ENCODE peak calls at places on chromosome 12, in nine cellular contexts. D is heart left ventricle; H is psoas muscle; Z is tibial nerve; F is A673; W is H9; B is GM23338; C is CD4-positive, alpha-beta memory T cell; S is GM23248. N is an unnamed sample.

GRCh38 chr12:120094485-120094884 is 22.1 kb downstream of the RAB35 start:
- DNase-seq in D (no peak), H (peak; percentile 51), Z (no peak), F (no peak), W (no peak), B (no peak), C (no peak), S (no peak), N (no peak)

GRCh38 chr12:28961948-28962384 is 187.1 kb upstream of the FAR2 start:
- DNase-seq in D (no peak), H (no peak), Z (no peak), F (peak; percentile 14), W (no peak), B (no peak), C (no peak), S (no peak), N (no peak)

GRCh38 chr12:63410197-63410596 is 258.1 kb downstream of the DPY19L2 start:
- DNase-seq in D (no peak), H (no peak), Z (no peak), F (peak; percentile 93), W (no peak), B (no peak), C (no peak), S (no peak), N (no peak)

GRCh38 chr12:13610280-13610679 is 371.1 kb downstream of the GRIN2B start:
- DNase-seq in D (no peak), H (no peak), Z (no peak), F (no peak), W (no peak), B (no peak), C (no peak), S (no peak), N (no peak)

GRCh38 chr12:49233842-49234526 is 30.9 kb upstream of the TUBA1C start:
- DNase-seq in D (peak; percentile 61), H (peak; percentile 68), Z (no peak), F (no peak), W (peak; percentile 67), B (peak; percentile 31), C (no peak), S (no peak), N (no peak)

GRCh38 chr12:89826468-89826867 is 117.8 kb upstream of the ATP2B1 start:
- DNase-seq in D (no peak), H (no peak), Z (no peak), F (no peak), W (no peak), B (no peak), C (no peak), S (no peak), N (no peak)

GRCh38 chr12:92142251-92142896 is 3.3 kb downstream of the BTG1 start:
- DNase-seq in D (no peak), H (no peak), Z (no peak), F (no peak), W (no peak), B (no peak), C (no peak), S (no peak), N (no peak)

GRCh38 chr12:40351976-40352375 is 127.2 kb downstream of the LRRK2 start:
- DNase-seq in D (no peak), H (no peak), Z (no peak), F (no peak), W (no peak), B (no peak), C (no peak), S (no peak), N (no peak)

GRCh38 chr12:26198742-26199141 is 3.4 kb downstream of the SSPN start:
- DNase-seq in D (peak; percentile 68), H (peak; percentile 69), Z (no peak), F (no peak), W (no peak), B (no peak), C (no peak), S (peak; percentile 88), N (no peak)

GRCh38 chr12:118704517-118704916 is 276.8 kb upstream of the SRRM4 start:
- DNase-seq in D (no peak), H (no peak), Z (no peak), F (no peak), W (peak; percentile 47), B (peak; percentile 63), C (no peak), S (no peak), N (peak; percentile 26)

GRCh38 chr12:96402061-96402460 is 1.8 kb upstream of the CDK17 start:
- DNase-seq in D (no peak), H (no peak), Z (no peak), F (peak; percentile 67), W (peak; percentile 53), B (peak; percentile 77), C (no peak), S (no peak), N (no peak)

GRCh38 chr12:3381059-3382047 is 109.7 kb upstream of the PRMT8 start:
- DNase-seq in D (no peak), H (no peak), Z (peak; percentile 22), F (peak; percentile 52), W (no peak), B (no peak), C (no peak), S (peak; percentile 1), N (no peak)

GRCh38 chr12:56206373-56207166 is 15.2 kb downstream of the RNF41 start:
- DNase-seq in D (peak; percentile 57), H (peak; percentile 71), Z (peak; percentile 72), F (peak; percentile 56), W (peak; percentile 88), B (peak; percentile 90), C (peak; percentile 25), S (peak; percentile 75), N (peak; percentile 77)

GRCh38 chr12:19026637-19027508 is 102.7 kb upstream of the PLEKHA5 start:
- DNase-seq in D (no peak), H (no peak), Z (no peak), F (no peak), W (no peak), B (no peak), C (no peak), S (no peak), N (no peak)

DNA sequence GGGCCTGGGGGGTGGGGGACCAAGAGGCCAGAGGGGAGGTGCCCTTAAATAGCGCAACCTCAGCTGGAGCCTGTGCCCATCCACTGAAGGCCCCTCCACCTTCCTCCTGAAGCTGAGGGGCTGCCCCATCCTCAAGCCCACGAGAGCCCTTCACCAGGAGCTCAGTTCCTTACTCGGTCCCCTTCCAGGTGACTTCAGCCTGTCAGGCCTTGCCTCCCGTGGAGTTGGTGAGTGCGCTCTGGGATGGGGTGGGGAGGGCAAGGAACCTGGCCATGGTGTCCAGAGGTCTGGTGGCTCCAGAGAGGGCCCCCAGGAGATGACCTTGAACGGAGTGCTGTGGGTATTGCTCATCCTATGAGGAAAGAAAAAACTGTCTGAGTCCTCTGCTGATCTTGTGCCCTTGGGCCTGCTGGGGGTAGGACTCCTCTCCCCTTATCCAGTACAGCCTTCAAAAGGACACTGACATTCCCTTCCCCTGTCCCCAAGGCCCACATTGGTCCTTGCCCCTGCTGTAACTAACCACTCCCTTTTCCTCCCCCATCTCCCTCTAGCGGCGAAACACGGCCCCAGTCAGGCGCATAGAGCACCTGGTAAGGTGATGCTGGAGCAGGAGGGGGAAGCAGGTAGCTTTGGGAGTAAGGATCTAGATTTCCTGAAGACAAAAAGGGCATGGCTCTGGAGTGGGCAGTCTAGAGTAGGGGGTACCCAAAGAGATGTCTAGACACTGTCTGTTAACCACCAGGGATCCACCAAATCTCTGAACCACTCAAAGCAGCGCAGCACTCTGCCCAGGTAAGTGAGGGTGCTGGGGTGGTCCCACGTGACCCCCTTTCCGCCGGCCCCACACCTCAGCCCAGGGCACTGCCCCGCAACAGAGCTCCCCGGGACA is 3.6 kb downstream of the TNS2 start:
- DNase-seq in D (peak; percentile 76), H (peak; percentile 77), Z (no peak), F (no peak), W (peak; percentile 93), B (peak; percentile 94), C (peak; percentile 56), S (peak; percentile 63), N (peak; percentile 91)
- H3K4me1 ChIP-seq in D (peaks cover 75% of the 10 kb centered on the region), H (peaks cover 52% of the 10 kb centered on the region), Z (peaks cover 95% of the 10 kb centered on the region), F (peaks cover 44% of the 10 kb centered on the region), W (peaks cover 20% of the 10 kb centered on the region), B (peaks cover 44% of the 10 kb centered on the region), C (peaks cover 9% of the 10 kb centered on the region), S (peaks cover 66% of the 10 kb centered on the region), N (peaks cover 48% of the 10 kb centered on the region)

GRCh38 chr12:15632708-15633107 is 156.5 kb downstream of the EPS8 start:
- DNase-seq in D (no peak), H (no peak), Z (no peak), F (no peak), W (no peak), B (no peak), C (no peak), S (peak; percentile 57), N (no peak)

GRCh38 chr12:15631007-15631715 is 158.0 kb downstream of the EPS8 start:
- DNase-seq in D (no peak), H (no peak), Z (no peak), F (peak; percentile 39), W (no peak), B (no peak), C (no peak), S (no peak), N (peak; percentile 20)

GRCh38 chr12:15627995-15628945 is 160.9 kb downstream of the EPS8 start:
- DNase-seq in D (no peak), H (no peak), Z (no peak), F (no peak), W (no peak), B (no peak), C (no peak), S (peak; percentile 63), N (no peak)

GRCh38 chr12:15629761-15630160 is 159.4 kb downstream of the EPS8 start:
- DNase-seq in D (no peak), H (no peak), Z (no peak), F (no peak), W (no peak), B (no peak), C (no peak), S (peak; percentile 62), N (no peak)

GRCh38 chr12:15629108-15629507 is 160.1 kb downstream of the EPS8 start:
- DNase-seq in D (peak; percentile 79), H (peak; percentile 57), Z (peak; percentile 84), F (peak; percentile 36), W (no peak), B (peak; percentile 38), C (no peak), S (peak; percentile 89), N (peak; percentile 88)
- H3K4me1 ChIP-seq in D (peaks cover 55% of the 10 kb centered on the region), H (peaks cover 19% of the 10 kb centered on the region), Z (peaks cover 74% of the 10 kb centered on the region), F (peaks cover 20% of the 10 kb centered on the region), W (no peaks in the 10 kb centered on the region), B (peaks cover 14% of the 10 kb centered on the region), C (no peaks in the 10 kb centered on the region), S (peaks cover 70% of the 10 kb centered on the region), N (peaks cover 32% of the 10 kb centered on the region)

DNA sequence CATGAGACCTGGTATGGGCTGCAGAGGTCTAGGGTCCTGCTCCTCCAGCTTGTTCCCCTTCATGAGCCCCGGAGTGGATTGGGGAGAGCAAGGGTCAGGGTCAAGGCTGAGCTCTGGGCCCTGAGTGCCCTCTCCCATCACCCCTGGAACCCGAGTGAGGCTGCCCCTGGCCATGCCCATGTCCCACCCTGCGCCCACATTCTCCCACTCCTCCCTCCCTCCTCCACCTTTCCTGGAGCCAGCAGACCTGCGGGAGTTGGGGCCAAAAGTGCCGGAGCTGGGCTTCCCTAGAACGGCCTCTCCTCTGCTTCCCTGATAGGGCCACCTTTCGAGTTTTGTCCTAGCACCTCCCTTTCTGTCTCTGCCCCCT is 597 bp downstream of the SCNN1A start:
- DNase-seq in D (no peak), H (no peak), Z (no peak), F (no peak), W (no peak), B (no peak), C (no peak), S (no peak), N (no peak)
- H3K4me1 ChIP-seq in D (peaks cover 42% of the 10 kb centered on the region), H (peaks cover 24% of the 10 kb centered on the region), Z (peaks cover 96% of the 10 kb centered on the region), F (peaks cover 8% of the 10 kb centered on the region), W (peaks cover 22% of the 10 kb centered on the region), B (peaks cover 61% of the 10 kb centered on the region), C (peaks cover 29% of the 10 kb centered on the region), S (peaks cover 38% of the 10 kb centered on the region), N (peaks cover 82% of the 10 kb centered on the region)

GRCh38 chr12:76552343-76552938 is 7.1 kb downstream of the OSBPL8 start:
- DNase-seq in D (no peak), H (no peak), Z (no peak), F (no peak), W (no peak), B (no peak), C (no peak), S (peak; percentile 40), N (no peak)
- H3K4me1 ChIP-seq in D (peaks cover 64% of the 10 kb centered on the region), H (peaks cover 72% of the 10 kb centered on the region), Z (peaks cover 80% of the 10 kb centered on the region), F (peaks cover 27% of the 10 kb centered on the region), W (peaks cover 2% of the 10 kb centered on the region), B (peaks cover 44% of the 10 kb centered on the region), C (peaks cover 96% of the 10 kb centered on the region), S (peaks cover 56% of the 10 kb centered on the region), N (peaks cover 18% of the 10 kb centered on the region)

N was measured in Caco-2.